ENCODE peak calls at places on chromosomes 7 and 10, in six cellular contexts. One of them, this sample, is unnamed.

GRCh38 chr7:14336256-14336655 is 346.8 kb upstream of the ETV1 start:
- DNase-seq in stimulated activated CD4-positive, alpha-beta T cell treated with anti-CD3 and anti-CD28 coated beads, Interleukin-12 subunit alpha, Interleukin-12 subunit beta, amount 100 ng/mL, for 4 hours: no peak
- DNase-seq in GM10248: no peak
- DNase-seq in KBM-7: no peak
- DNase-seq in spleen: no peak
- DNase-seq in SK-MEL-5: no peak
- DNase-seq in this sample: no peak

GRCh38 chr7:29145553-29146081 is 720 bp downstream of the CPVL start:
- DNase-seq in stimulated activated CD4-positive, alpha-beta T cell treated with anti-CD3 and anti-CD28 coated beads, Interleukin-12 subunit alpha, Interleukin-12 subunit beta, amount 100 ng/mL, for 4 hours: no peak
- DNase-seq in GM10248: no peak
- DNase-seq in KBM-7: no peak
- DNase-seq in spleen: no peak
- DNase-seq in SK-MEL-5: no peak
- DNase-seq in this sample: no peak

GRCh38 chr7:31327071-31327470 is 13.5 kb downstream of the NEUROD6 start:
- DNase-seq in stimulated activated CD4-positive, alpha-beta T cell treated with anti-CD3 and anti-CD28 coated beads, Interleukin-12 subunit alpha, Interleukin-12 subunit beta, amount 100 ng/mL, for 4 hours: no peak
- DNase-seq in GM10248: no peak
- DNase-seq in KBM-7: no peak
- DNase-seq in spleen: no peak
- DNase-seq in SK-MEL-5: no peak
- DNase-seq in this sample: no peak

GRCh38 chr10:11520892-11521291 is 90.6 kb downstream of the USP6NL start:
- DNase-seq in stimulated activated CD4-positive, alpha-beta T cell treated with anti-CD3 and anti-CD28 coated beads, Interleukin-12 subunit alpha, Interleukin-12 subunit beta, amount 100 ng/mL, for 4 hours: no peak
- DNase-seq in GM10248: no peak
- DNase-seq in KBM-7: no peak
- DNase-seq in spleen: no peak
- DNase-seq in SK-MEL-5: no peak
- DNase-seq in this sample: no peak

GRCh38 chr7:91289633-91290260 is 25.5 kb downstream of the FZD1 start:
- DNase-seq in stimulated activated CD4-positive, alpha-beta T cell treated with anti-CD3 and anti-CD28 coated beads, Interleukin-12 subunit alpha, Interleukin-12 subunit beta, amount 100 ng/mL, for 4 hours: no peak
- DNase-seq in GM10248: no peak
- DNase-seq in KBM-7: no peak
- DNase-seq in spleen: no peak
- DNase-seq in SK-MEL-5: peak; percentile 62
- DNase-seq in this sample: no peak

GRCh38 chr7:18792866-18793595 is 297.5 kb downstream of the HDAC9 start:
- DNase-seq in stimulated activated CD4-positive, alpha-beta T cell treated with anti-CD3 and anti-CD28 coated beads, Interleukin-12 subunit alpha, Interleukin-12 subunit beta, amount 100 ng/mL, for 4 hours: no peak
- DNase-seq in GM10248: no peak
- DNase-seq in KBM-7: no peak
- DNase-seq in spleen: no peak
- DNase-seq in SK-MEL-5: no peak
- DNase-seq in this sample: no peak

GRCh38 chr7:12635830-12636229 is 51.6 kb upstream of the ARL4A start:
- DNase-seq in stimulated activated CD4-positive, alpha-beta T cell treated with anti-CD3 and anti-CD28 coated beads, Interleukin-12 subunit alpha, Interleukin-12 subunit beta, amount 100 ng/mL, for 4 hours: no peak
- DNase-seq in GM10248: peak; percentile 22
- DNase-seq in KBM-7: no peak
- DNase-seq in spleen: no peak
- DNase-seq in SK-MEL-5: peak; percentile 50
- DNase-seq in this sample: no peak

GRCh38 chr10:53314856-53315255 is 542.3 kb upstream of the MBL2 start:
- DNase-seq in stimulated activated CD4-positive, alpha-beta T cell treated with anti-CD3 and anti-CD28 coated beads, Interleukin-12 subunit alpha, Interleukin-12 subunit beta, amount 100 ng/mL, for 4 hours: no peak
- DNase-seq in GM10248: no peak
- DNase-seq in KBM-7: no peak
- DNase-seq in spleen: no peak
- DNase-seq in SK-MEL-5: peak; percentile 5
- DNase-seq in this sample: no peak

GRCh38 chr10:77571490-77571889 is 66.1 kb downstream of the KCNMA1 start:
- DNase-seq in stimulated activated CD4-positive, alpha-beta T cell treated with anti-CD3 and anti-CD28 coated beads, Interleukin-12 subunit alpha, Interleukin-12 subunit beta, amount 100 ng/mL, for 4 hours: no peak
- DNase-seq in GM10248: no peak
- DNase-seq in KBM-7: no peak
- DNase-seq in spleen: no peak
- DNase-seq in SK-MEL-5: no peak
- DNase-seq in this sample: no peak

GRCh38 chr10:73648975-73649829 is 6.6 kb downstream of the SYNPO2L start:
- DNase-seq in stimulated activated CD4-positive, alpha-beta T cell treated with anti-CD3 and anti-CD28 coated beads, Interleukin-12 subunit alpha, Interleukin-12 subunit beta, amount 100 ng/mL, for 4 hours: no peak
- DNase-seq in GM10248: no peak
- DNase-seq in KBM-7: no peak
- DNase-seq in spleen: no peak
- DNase-seq in SK-MEL-5: no peak
- DNase-seq in this sample: no peak

GRCh38 chr7:47937065-47937687 is 11.1 kb downstream of the PKD1L1 start:
- DNase-seq in stimulated activated CD4-positive, alpha-beta T cell treated with anti-CD3 and anti-CD28 coated beads, Interleukin-12 subunit alpha, Interleukin-12 subunit beta, amount 100 ng/mL, for 4 hours: no peak
- DNase-seq in GM10248: peak; percentile 90
- DNase-seq in KBM-7: peak; percentile 37
- DNase-seq in spleen: peak; percentile 83
- DNase-seq in SK-MEL-5: no peak
- DNase-seq in this sample: no peak

GRCh38 chr10:124740374-124741280 is 3.6 kb downstream of the FAM53B start:
- DNase-seq in stimulated activated CD4-positive, alpha-beta T cell treated with anti-CD3 and anti-CD28 coated beads, Interleukin-12 subunit alpha, Interleukin-12 subunit beta, amount 100 ng/mL, for 4 hours: no peak
- DNase-seq in GM10248: peak; percentile 65
- DNase-seq in KBM-7: peak; percentile 81
- DNase-seq in spleen: peak; percentile 92
- DNase-seq in SK-MEL-5: peak; percentile 20
- DNase-seq in this sample: peak; percentile 78

GRCh38 chr10:108591417-108591816 is 1331.9 kb downstream of the XPNPEP1 start:
- DNase-seq in stimulated activated CD4-positive, alpha-beta T cell treated with anti-CD3 and anti-CD28 coated beads, Interleukin-12 subunit alpha, Interleukin-12 subunit beta, amount 100 ng/mL, for 4 hours: no peak
- DNase-seq in GM10248: no peak
- DNase-seq in KBM-7: no peak
- DNase-seq in spleen: no peak
- DNase-seq in SK-MEL-5: no peak
- DNase-seq in this sample: no peak

GRCh38 chr10:71244638-71245419 is 32.5 kb downstream of the UNC5B start:
- DNase-seq in stimulated activated CD4-positive, alpha-beta T cell treated with anti-CD3 and anti-CD28 coated beads, Interleukin-12 subunit alpha, Interleukin-12 subunit beta, amount 100 ng/mL, for 4 hours: no peak
- DNase-seq in GM10248: no peak
- DNase-seq in KBM-7: peak; percentile 95
- DNase-seq in spleen: no peak
- DNase-seq in SK-MEL-5: no peak
- DNase-seq in this sample: no peak

GRCh38 chr10:126204320-126204719 is 184.0 kb downstream of the ADAM12 start:
- DNase-seq in stimulated activated CD4-positive, alpha-beta T cell treated with anti-CD3 and anti-CD28 coated beads, Interleukin-12 subunit alpha, Interleukin-12 subunit beta, amount 100 ng/mL, for 4 hours: no peak
- DNase-seq in GM10248: no peak
- DNase-seq in KBM-7: no peak
- DNase-seq in spleen: no peak
- DNase-seq in SK-MEL-5: no peak
- DNase-seq in this sample: no peak

GRCh38 chr7:134811798-134812197 is 32.4 kb downstream of the CALD1 start:
- DNase-seq in stimulated activated CD4-positive, alpha-beta T cell treated with anti-CD3 and anti-CD28 coated beads, Interleukin-12 subunit alpha, Interleukin-12 subunit beta, amount 100 ng/mL, for 4 hours: no peak
- DNase-seq in GM10248: no peak
- DNase-seq in KBM-7: no peak
- DNase-seq in spleen: no peak
- DNase-seq in SK-MEL-5: no peak
- DNase-seq in this sample: no peak

GRCh38 chr7:78476851-78477405 is 678.4 kb downstream of the PHTF2 start:
- DNase-seq in stimulated activated CD4-positive, alpha-beta T cell treated with anti-CD3 and anti-CD28 coated beads, Interleukin-12 subunit alpha, Interleukin-12 subunit beta, amount 100 ng/mL, for 4 hours: no peak
- DNase-seq in GM10248: no peak
- DNase-seq in KBM-7: no peak
- DNase-seq in spleen: no peak
- DNase-seq in SK-MEL-5: no peak
- DNase-seq in this sample: no peak

GRCh38 chr7:136923111-136923510 is 54.7 kb downstream of the CHRM2 start:
- DNase-seq in stimulated activated CD4-positive, alpha-beta T cell treated with anti-CD3 and anti-CD28 coated beads, Interleukin-12 subunit alpha, Interleukin-12 subunit beta, amount 100 ng/mL, for 4 hours: no peak
- DNase-seq in GM10248: no peak
- DNase-seq in KBM-7: no peak
- DNase-seq in spleen: no peak
- DNase-seq in SK-MEL-5: no peak
- DNase-seq in this sample: no peak

GRCh38 chr7:83652481-83652880 is 3.5 kb upstream of the SEMA3E start:
- DNase-seq in stimulated activated CD4-positive, alpha-beta T cell treated with anti-CD3 and anti-CD28 coated beads, Interleukin-12 subunit alpha, Interleukin-12 subunit beta, amount 100 ng/mL, for 4 hours: no peak
- DNase-seq in GM10248: no peak
- DNase-seq in KBM-7: no peak
- DNase-seq in spleen: no peak
- DNase-seq in SK-MEL-5: no peak
- DNase-seq in this sample: no peak

GRCh38 chr7:130420943-130421578 is 19.8 kb downstream of the CEP41 start:
- DNase-seq in stimulated activated CD4-positive, alpha-beta T cell treated with anti-CD3 and anti-CD28 coated beads, Interleukin-12 subunit alpha, Interleukin-12 subunit beta, amount 100 ng/mL, for 4 hours: no peak
- DNase-seq in GM10248: no peak
- DNase-seq in KBM-7: no peak
- DNase-seq in spleen: no peak
- DNase-seq in SK-MEL-5: peak; percentile 54
- DNase-seq in this sample: no peak

GRCh38 chr7:96636342-96636865 is 73.2 kb downstream of the SEM1 start:
- DNase-seq in stimulated activated CD4-positive, alpha-beta T cell treated with anti-CD3 and anti-CD28 coated beads, Interleukin-12 subunit alpha, Interleukin-12 subunit beta, amount 100 ng/mL, for 4 hours: no peak
- DNase-seq in GM10248: no peak
- DNase-seq in KBM-7: no peak
- DNase-seq in spleen: no peak
- DNase-seq in SK-MEL-5: no peak
- DNase-seq in this sample: no peak

GRCh38 chr10:5528989-5529701 is 4.4 kb downstream of the CALML3 start:
- DNase-seq in stimulated activated CD4-positive, alpha-beta T cell treated with anti-CD3 and anti-CD28 coated beads, Interleukin-12 subunit alpha, Interleukin-12 subunit beta, amount 100 ng/mL, for 4 hours: no peak
- DNase-seq in GM10248: no peak
- DNase-seq in KBM-7: no peak
- DNase-seq in spleen: peak; percentile 34
- DNase-seq in SK-MEL-5: no peak
- DNase-seq in this sample: peak; percentile 51

GRCh38 chr7:86025807-86026206 is 617.9 kb upstream of the GRM3 start:
- DNase-seq in stimulated activated CD4-positive, alpha-beta T cell treated with anti-CD3 and anti-CD28 coated beads, Interleukin-12 subunit alpha, Interleukin-12 subunit beta, amount 100 ng/mL, for 4 hours: no peak
- DNase-seq in GM10248: no peak
- DNase-seq in KBM-7: no peak
- DNase-seq in spleen: no peak
- DNase-seq in SK-MEL-5: no peak
- DNase-seq in this sample: no peak

GRCh38 chr7:136887317-136887716 is 18.9 kb downstream of the CHRM2 start:
- DNase-seq in stimulated activated CD4-positive, alpha-beta T cell treated with anti-CD3 and anti-CD28 coated beads, Interleukin-12 subunit alpha, Interleukin-12 subunit beta, amount 100 ng/mL, for 4 hours: no peak
- DNase-seq in GM10248: no peak
- DNase-seq in KBM-7: no peak
- DNase-seq in spleen: no peak
- DNase-seq in SK-MEL-5: no peak
- DNase-seq in this sample: no peak

GRCh38 chr7:1567893-1568292 is 1.9 kb downstream of the PSMG3 start:
- DNase-seq in stimulated activated CD4-positive, alpha-beta T cell treated with anti-CD3 and anti-CD28 coated beads, Interleukin-12 subunit alpha, Interleukin-12 subunit beta, amount 100 ng/mL, for 4 hours: no peak
- DNase-seq in GM10248: no peak
- DNase-seq in KBM-7: no peak
- DNase-seq in spleen: no peak
- DNase-seq in SK-MEL-5: peak; percentile 68
- DNase-seq in this sample: no peak

GRCh38 chr7:89002942-89003618 is 207.5 kb upstream of the TEX47 start:
- DNase-seq in stimulated activated CD4-positive, alpha-beta T cell treated with anti-CD3 and anti-CD28 coated beads, Interleukin-12 subunit alpha, Interleukin-12 subunit beta, amount 100 ng/mL, for 4 hours: no peak
- DNase-seq in GM10248: peak; percentile 8
- DNase-seq in KBM-7: no peak
- DNase-seq in spleen: no peak
- DNase-seq in SK-MEL-5: peak; percentile 37
- DNase-seq in this sample: no peak

GRCh38 chr7:16619979-16620408 is 25.6 kb downstream of the ANKMY2 start:
- DNase-seq in stimulated activated CD4-positive, alpha-beta T cell treated with anti-CD3 and anti-CD28 coated beads, Interleukin-12 subunit alpha, Interleukin-12 subunit beta, amount 100 ng/mL, for 4 hours: no peak
- DNase-seq in GM10248: peak; percentile 30
- DNase-seq in KBM-7: no peak
- DNase-seq in spleen: no peak
- DNase-seq in SK-MEL-5: no peak
- DNase-seq in this sample: no peak

GRCh38 chr7:128763541-128763940 is 12.1 kb downstream of the OPN1SW start:
- DNase-seq in stimulated activated CD4-positive, alpha-beta T cell treated with anti-CD3 and anti-CD28 coated beads, Interleukin-12 subunit alpha, Interleukin-12 subunit beta, amount 100 ng/mL, for 4 hours: no peak
- DNase-seq in GM10248: no peak
- DNase-seq in KBM-7: no peak
- DNase-seq in spleen: no peak
- DNase-seq in SK-MEL-5: no peak
- DNase-seq in this sample: no peak

GRCh38 chr10:43424431-43424830 is 12.5 kb upstream of the ZNF487 start:
- DNase-seq in stimulated activated CD4-positive, alpha-beta T cell treated with anti-CD3 and anti-CD28 coated beads, Interleukin-12 subunit alpha, Interleukin-12 subunit beta, amount 100 ng/mL, for 4 hours: no peak
- DNase-seq in GM10248: no peak
- DNase-seq in KBM-7: no peak
- DNase-seq in spleen: no peak
- DNase-seq in SK-MEL-5: no peak
- DNase-seq in this sample: no peak

GRCh38 chr7:64755881-64756280 is 38.3 kb upstream of the ZNF138 start:
- DNase-seq in stimulated activated CD4-positive, alpha-beta T cell treated with anti-CD3 and anti-CD28 coated beads, Interleukin-12 subunit alpha, Interleukin-12 subunit beta, amount 100 ng/mL, for 4 hours: no peak
- DNase-seq in GM10248: no peak
- DNase-seq in KBM-7: no peak
- DNase-seq in spleen: no peak
- DNase-seq in SK-MEL-5: no peak
- DNase-seq in this sample: no peak

GRCh38 chr10:86651021-86651471 is 3.3 kb upstream of the OPN4 start:
- DNase-seq in stimulated activated CD4-positive, alpha-beta T cell treated with anti-CD3 and anti-CD28 coated beads, Interleukin-12 subunit alpha, Interleukin-12 subunit beta, amount 100 ng/mL, for 4 hours: no peak
- DNase-seq in GM10248: no peak
- DNase-seq in KBM-7: no peak
- DNase-seq in spleen: peak; percentile 54
- DNase-seq in SK-MEL-5: no peak
- DNase-seq in this sample: no peak

GRCh38 chr7:28688651-28689050 is 269.5 kb downstream of the TRIL start:
- DNase-seq in stimulated activated CD4-positive, alpha-beta T cell treated with anti-CD3 and anti-CD28 coated beads, Interleukin-12 subunit alpha, Interleukin-12 subunit beta, amount 100 ng/mL, for 4 hours: no peak
- DNase-seq in GM10248: no peak
- DNase-seq in KBM-7: no peak
- DNase-seq in spleen: no peak
- DNase-seq in SK-MEL-5: peak; percentile 30
- DNase-seq in this sample: no peak

GRCh38 chr10:86259901-86260562 is 106.6 kb downstream of the GRID1 start:
- DNase-seq in stimulated activated CD4-positive, alpha-beta T cell treated with anti-CD3 and anti-CD28 coated beads, Interleukin-12 subunit alpha, Interleukin-12 subunit beta, amount 100 ng/mL, for 4 hours: no peak
- DNase-seq in GM10248: no peak
- DNase-seq in KBM-7: no peak
- DNase-seq in spleen: peak; percentile 2
- DNase-seq in SK-MEL-5: no peak
- DNase-seq in this sample: no peak

GRCh38 chr7:100682228-100682741 is 8.7 kb downstream of the GNB2 start:
- DNase-seq in stimulated activated CD4-positive, alpha-beta T cell treated with anti-CD3 and anti-CD28 coated beads, Interleukin-12 subunit alpha, Interleukin-12 subunit beta, amount 100 ng/mL, for 4 hours: no peak
- DNase-seq in GM10248: no peak
- DNase-seq in KBM-7: no peak
- DNase-seq in spleen: peak; percentile 78
- DNase-seq in SK-MEL-5: no peak
- DNase-seq in this sample: peak; percentile 66

This sample was measured in upper lobe of right lung.